ENCODE peak calls at places on chromosomes 12 and 14, in seven cellular contexts. One of them, this sample, is unnamed.

GRCh38 chr12:32104572-32105355 is 1.9 kb upstream of the BICD1 start:
- DNase-seq in H54: no peak
- DNase-seq in body of pancreas: no peak
- DNase-seq in adrenal gland: no peak
- DNase-seq in transverse colon: no peak
- DNase-seq in esophagus muscularis mucosa: no peak
- DNase-seq in ovary: no peak
- DNase-seq in this sample: no peak

GRCh38 chr12:2268478-2269286 is 215.9 kb downstream of the CACNA1C start:
- DNase-seq in body of pancreas: no peak
- DNase-seq in transverse colon: no peak
- DNase-seq in adrenal gland: no peak
- DNase-seq in H54: peak; percentile 68
- DNase-seq in esophagus muscularis mucosa: no peak
- DNase-seq in ovary: no peak
- DNase-seq in this sample: no peak

GRCh38 chr14:51849095-51849494 is 11.3 kb upstream of the GNG2 start:
- DNase-seq in body of pancreas: no peak
- DNase-seq in ovary: no peak
- DNase-seq in adrenal gland: no peak
- DNase-seq in transverse colon: no peak
- DNase-seq in esophagus muscularis mucosa: no peak
- DNase-seq in H54: no peak
- DNase-seq in this sample: no peak

GRCh38 chr14:101176535-101177205 is 273.1 kb upstream of the RTL1 start:
- DNase-seq in transverse colon: no peak
- DNase-seq in adrenal gland: no peak
- DNase-seq in esophagus muscularis mucosa: peak; percentile 89
- DNase-seq in ovary: no peak
- DNase-seq in H54: no peak
- DNase-seq in body of pancreas: no peak
- DNase-seq in this sample: no peak

GRCh38 chr12:11862794-11863193 is 207.9 kb upstream of the BCL2L14 start:
- DNase-seq in esophagus muscularis mucosa: no peak
- DNase-seq in ovary: peak; percentile 46
- DNase-seq in transverse colon: no peak
- DNase-seq in adrenal gland: no peak
- DNase-seq in body of pancreas: peak; percentile 48
- DNase-seq in H54: no peak
- DNase-seq in this sample: no peak

GRCh38 chr12:110754101-110754793 is 11.6 kb upstream of the PPP1CC start:
- DNase-seq in esophagus muscularis mucosa: no peak
- DNase-seq in body of pancreas: peak; percentile 22
- DNase-seq in transverse colon: no peak
- DNase-seq in adrenal gland: no peak
- DNase-seq in ovary: no peak
- DNase-seq in H54: no peak
- DNase-seq in this sample: no peak

GRCh38 chr14:93967637-93968250 is 8.6 kb downstream of the ASB2 start:
- DNase-seq in H54: no peak
- DNase-seq in adrenal gland: no peak
- DNase-seq in body of pancreas: no peak
- DNase-seq in ovary: no peak
- DNase-seq in transverse colon: peak; percentile 31
- DNase-seq in esophagus muscularis mucosa: no peak
- DNase-seq in this sample: no peak

GRCh38 chr12:54282949-54283593 is 2.5 kb downstream of the HNRNPA1 start:
- DNase-seq in body of pancreas: peak; percentile 25
- DNase-seq in esophagus muscularis mucosa: no peak
- DNase-seq in transverse colon: peak; percentile 43
- DNase-seq in adrenal gland: no peak
- DNase-seq in H54: no peak
- DNase-seq in ovary: no peak
- DNase-seq in this sample: peak; percentile 67

GRCh38 chr12:29614926-29615325 is 117.4 kb upstream of the OVCH1 start:
- DNase-seq in transverse colon: no peak
- DNase-seq in esophagus muscularis mucosa: no peak
- DNase-seq in adrenal gland: no peak
- DNase-seq in H54: no peak
- DNase-seq in ovary: no peak
- DNase-seq in body of pancreas: no peak
- DNase-seq in this sample: no peak

GRCh38 chr12:91104812-91105466 is 6.4 kb downstream of the LUM start:
- DNase-seq in adrenal gland: no peak
- DNase-seq in H54: no peak
- DNase-seq in body of pancreas: no peak
- DNase-seq in ovary: no peak
- DNase-seq in transverse colon: no peak
- DNase-seq in esophagus muscularis mucosa: no peak
- DNase-seq in this sample: no peak

GRCh38 chr12:49672351-49673181 is 34.6 kb downstream of the FMNL3 start:
- DNase-seq in esophagus muscularis mucosa: no peak
- DNase-seq in transverse colon: no peak
- DNase-seq in adrenal gland: no peak
- DNase-seq in ovary: no peak
- DNase-seq in H54: no peak
- DNase-seq in body of pancreas: no peak
- DNase-seq in this sample: no peak

GRCh38 chr12:49675137-49675536 is 32.1 kb downstream of the FMNL3 start:
- DNase-seq in adrenal gland: no peak
- DNase-seq in H54: no peak
- DNase-seq in ovary: no peak
- DNase-seq in transverse colon: no peak
- DNase-seq in esophagus muscularis mucosa: no peak
- DNase-seq in body of pancreas: no peak
- DNase-seq in this sample: no peak

GRCh38 chr12:49671051-49671765 is 36.0 kb downstream of the FMNL3 start:
- DNase-seq in transverse colon: peak; percentile 27
- DNase-seq in ovary: peak; percentile 48
- DNase-seq in body of pancreas: no peak
- DNase-seq in adrenal gland: no peak
- DNase-seq in H54: no peak
- DNase-seq in esophagus muscularis mucosa: no peak
- DNase-seq in this sample: no peak

GRCh38 chr12:49674318-49674985 is 32.8 kb downstream of the FMNL3 start:
- DNase-seq in body of pancreas: no peak
- DNase-seq in H54: no peak
- DNase-seq in ovary: no peak
- DNase-seq in esophagus muscularis mucosa: no peak
- DNase-seq in adrenal gland: no peak
- DNase-seq in transverse colon: no peak
- DNase-seq in this sample: no peak

GRCh38 chr12:49673446-49674317 is 33.5 kb downstream of the FMNL3 start:
- DNase-seq in transverse colon: peak; percentile 86
- DNase-seq in adrenal gland: peak; percentile 92
- DNase-seq in esophagus muscularis mucosa: peak; percentile 95
- DNase-seq in ovary: peak; percentile 96
- DNase-seq in body of pancreas: peak; percentile 92
- DNase-seq in H54: peak; percentile 67
- DNase-seq in this sample: peak; percentile 89
- TF ChIP-seq POLR2A in transverse colon: peak; percentile 49
- TF ChIP-seq POLR2A in adrenal gland: peak; percentile 93
- TF ChIP-seq POLR2A in esophagus muscularis mucosa: no peak
- TF ChIP-seq POLR2A in ovary: peak; percentile 73
- TF ChIP-seq POLR2A in body of pancreas: peak; percentile 62
- TF ChIP-seq POLR2A in H54: peak; percentile 26
- TF ChIP-seq POLR2A in this sample: peak; percentile 75

GRCh38 chr12:122981587-122982493 is 1.4 kb downstream of the ARL6IP4 start:
- DNase-seq in transverse colon: no peak
- DNase-seq in body of pancreas: no peak
- DNase-seq in H54: no peak
- DNase-seq in ovary: no peak
- DNase-seq in adrenal gland: no peak
- DNase-seq in esophagus muscularis mucosa: no peak
- DNase-seq in this sample: no peak

GRCh38 chr12:122979001-122979907 is 1.2 kb upstream of the ARL6IP4 start:
- DNase-seq in adrenal gland: peak; percentile 6
- DNase-seq in H54: no peak
- DNase-seq in body of pancreas: no peak
- DNase-seq in transverse colon: no peak
- DNase-seq in esophagus muscularis mucosa: no peak
- DNase-seq in ovary: no peak
- DNase-seq in this sample: no peak

GRCh38 chr12:122979908-122980191 is 631 bp upstream of the ARL6IP4 start:
- DNase-seq in body of pancreas: no peak
- DNase-seq in esophagus muscularis mucosa: no peak
- DNase-seq in adrenal gland: no peak
- DNase-seq in transverse colon: no peak
- DNase-seq in ovary: no peak
- DNase-seq in H54: no peak
- DNase-seq in this sample: no peak

GRCh38 chr12:122981036-122981471 is 573 bp downstream of the ARL6IP4 start:
- DNase-seq in H54: no peak
- DNase-seq in body of pancreas: no peak
- DNase-seq in transverse colon: no peak
- DNase-seq in adrenal gland: no peak
- DNase-seq in ovary: no peak
- DNase-seq in esophagus muscularis mucosa: no peak
- DNase-seq in this sample: peak; percentile 80

DNA sequence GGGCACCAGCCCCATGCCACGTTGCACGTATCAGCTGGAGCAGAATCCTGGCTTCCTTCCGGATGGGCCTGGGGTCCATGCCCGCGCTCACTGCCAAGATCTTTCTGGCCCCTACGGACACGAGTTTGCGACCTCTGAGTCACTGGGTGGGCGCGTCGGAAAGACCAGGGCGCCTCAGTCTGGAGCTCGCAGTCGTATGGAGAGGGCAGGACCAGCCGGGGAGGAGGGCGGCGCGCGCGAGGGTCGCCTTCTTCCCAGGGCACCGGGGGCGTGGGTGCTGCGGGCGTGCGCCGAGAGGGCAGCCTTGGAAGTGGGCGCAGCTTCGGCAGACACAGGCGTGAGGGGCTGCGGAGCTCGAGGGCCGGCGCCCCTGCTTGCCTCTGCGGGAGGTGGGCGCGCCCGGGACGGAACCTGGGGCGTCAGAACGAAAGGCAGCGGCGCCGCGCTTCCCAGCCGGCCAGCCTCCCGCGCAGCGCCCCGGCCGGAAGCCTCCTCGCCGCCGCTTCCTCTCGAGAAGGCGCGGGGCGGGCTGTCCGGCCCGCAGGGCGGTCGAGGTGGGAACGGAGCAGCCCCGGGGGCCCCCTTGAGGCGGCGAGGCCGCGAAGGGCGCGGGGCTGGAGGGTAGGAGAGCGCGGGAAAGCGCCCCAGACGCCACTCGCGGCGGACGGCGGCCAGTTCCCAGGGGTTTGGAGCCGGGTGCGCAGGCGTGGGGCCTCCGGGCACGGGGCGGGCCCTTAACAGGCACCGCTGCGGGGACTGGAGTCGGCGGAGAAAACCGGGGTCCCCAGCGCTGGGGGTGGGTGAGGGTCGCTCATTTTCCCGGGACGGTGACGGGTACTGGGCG is at the start of gene ARL6IP4:
- DNase-seq in adrenal gland: peak; percentile 59
- DNase-seq in body of pancreas: peak; percentile 73
- DNase-seq in transverse colon: peak; percentile 70
- DNase-seq in ovary: peak; percentile 63
- DNase-seq in esophagus muscularis mucosa: no peak
- DNase-seq in H54: peak; percentile 80
- DNase-seq in this sample: peak; percentile 89
- TF ChIP-seq POLR2A in adrenal gland: peak; percentile 69
- TF ChIP-seq POLR2A in body of pancreas: peak; percentile 47
- TF ChIP-seq POLR2A in transverse colon: peak; percentile 41
- TF ChIP-seq POLR2A in ovary: peak; percentile 80
- TF ChIP-seq POLR2A in esophagus muscularis mucosa: peak; percentile 62
- TF ChIP-seq POLR2A in H54: peak; percentile 2
- TF ChIP-seq POLR2A in this sample: peak; percentile 70

DNA sequence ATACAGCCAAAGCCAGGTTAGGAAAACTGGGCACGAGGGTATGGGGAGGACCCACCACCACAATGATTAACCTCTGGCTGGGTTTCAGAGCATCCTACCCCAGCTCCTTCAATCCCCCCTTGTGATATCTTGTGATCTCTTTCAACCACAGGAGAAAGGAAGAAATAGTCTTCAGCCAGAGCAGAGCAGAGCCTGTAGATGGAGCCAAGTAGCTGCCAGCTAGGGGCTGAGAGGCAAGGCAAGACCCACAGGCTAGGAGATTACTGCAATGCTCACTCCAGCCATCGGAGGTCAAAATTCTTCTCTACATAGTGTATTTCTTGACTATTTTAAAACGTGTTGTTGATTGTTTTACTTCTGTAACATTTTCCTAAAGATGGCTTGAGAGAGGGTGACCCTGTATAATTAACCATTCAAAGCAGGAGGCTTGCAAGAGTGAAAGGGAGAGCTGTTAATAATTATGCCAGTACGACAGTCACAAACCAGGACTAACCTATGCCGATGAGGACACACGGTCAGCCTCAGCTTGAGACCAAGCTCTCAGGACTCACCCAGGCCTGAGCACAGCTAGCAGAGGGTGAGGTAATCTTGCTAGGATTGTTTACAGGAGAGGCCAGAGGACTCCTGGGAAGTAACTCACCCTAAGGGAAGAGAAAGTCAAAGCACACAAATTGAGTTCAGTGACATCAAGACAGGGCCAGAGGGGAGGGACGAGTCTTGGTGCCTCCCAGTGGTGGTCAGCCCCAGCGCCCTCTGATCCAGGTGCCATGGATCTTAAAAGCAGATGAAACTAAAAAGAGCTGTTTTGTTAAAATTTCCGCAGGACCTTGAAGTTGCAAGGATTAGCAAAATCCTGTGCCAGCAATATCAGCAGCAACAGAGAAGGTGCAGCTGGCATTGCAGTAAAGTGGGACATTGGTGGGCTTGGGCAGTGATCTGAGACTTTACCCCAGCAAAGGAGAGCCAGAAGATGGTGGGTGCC is 29.8 kb upstream of the CDKN3 start:
- DNase-seq in H54: no peak
- DNase-seq in adrenal gland: peak; percentile 35
- DNase-seq in body of pancreas: peak; percentile 52
- DNase-seq in transverse colon: peak; percentile 41
- DNase-seq in esophagus muscularis mucosa: no peak
- DNase-seq in ovary: no peak
- DNase-seq in this sample: peak; percentile 39
- TF ChIP-seq POLR2A in H54: no peak
- TF ChIP-seq POLR2A in adrenal gland: no peak
- TF ChIP-seq POLR2A in body of pancreas: no peak
- TF ChIP-seq POLR2A in transverse colon: peak; percentile 22
- TF ChIP-seq POLR2A in esophagus muscularis mucosa: no peak
- TF ChIP-seq POLR2A in ovary: no peak
- TF ChIP-seq POLR2A in this sample: no peak

DNA sequence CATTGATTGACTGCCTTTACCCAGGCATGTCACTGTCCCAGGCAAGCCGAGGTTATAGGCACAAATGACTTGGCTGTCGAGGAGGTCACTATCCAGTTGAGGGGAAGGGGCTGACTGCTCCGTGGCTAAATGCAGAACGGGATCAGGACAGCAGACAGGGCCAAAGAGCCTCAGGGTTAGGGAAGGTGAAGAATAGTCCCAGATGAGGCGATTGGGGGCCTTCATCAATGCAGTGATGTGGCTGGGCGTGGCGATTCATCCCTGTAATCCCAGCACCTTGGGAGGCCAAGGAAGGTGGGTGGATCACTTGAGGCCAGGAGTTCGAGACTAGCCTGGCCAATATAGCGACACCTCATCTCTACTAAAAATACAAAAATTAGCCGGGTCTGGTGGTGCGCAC is 10.7 kb upstream of the GLT1D1 start:
- DNase-seq in ovary: no peak
- DNase-seq in transverse colon: no peak
- DNase-seq in body of pancreas: no peak
- DNase-seq in adrenal gland: no peak
- DNase-seq in esophagus muscularis mucosa: no peak
- DNase-seq in H54: no peak
- DNase-seq in this sample: no peak
- TF ChIP-seq POLR2A in ovary: no peak
- TF ChIP-seq POLR2A in transverse colon: no peak
- TF ChIP-seq POLR2A in body of pancreas: no peak
- TF ChIP-seq POLR2A in adrenal gland: no peak
- TF ChIP-seq POLR2A in esophagus muscularis mucosa: no peak
- TF ChIP-seq POLR2A in H54: no peak
- TF ChIP-seq POLR2A in this sample: no peak

This sample was measured in erythroblast.